ENCODE peak calls at places on chromosomes 2 and 18, in four cellular contexts. F is left lung, W is hepatocyte, T is uterus. Z is an unnamed sample.

GRCh38 chr2:113273031-113273551 is 5.6 kb downstream of the PAX8 start:
- DNase-seq in F (no peak), T (no peak), W (peak; percentile 57), Z (no peak)

GRCh38 chr18:21682276-21683051 is 22.1 kb downstream of the ABHD3 start:
- DNase-seq in W (peak; percentile 49), F (no peak), T (no peak), Z (no peak)

GRCh38 chr2:138757376-138757775 is 22.8 kb downstream of the NXPH2 start:
- DNase-seq in T (no peak), F (no peak), W (no peak), Z (no peak)

GRCh38 chr18:33034212-33034611 is 261.4 kb upstream of the KLHL14 start:
- DNase-seq in W (no peak), F (no peak), T (no peak), Z (no peak)

GRCh38 chr2:27501042-27501441 is 4.4 kb downstream of the GCKR start:
- DNase-seq in W (no peak), T (no peak), F (no peak), Z (no peak)

GRCh38 chr2:72825271-72826155 is at the start of gene EXOC6B:
- DNase-seq in F (peak; percentile 93), W (peak; percentile 95), T (peak; percentile 92), Z (peak; percentile 97)

GRCh38 chr2:44801676-44802408 is 139.7 kb upstream of the SIX3 start:
- DNase-seq in F (no peak), W (no peak), T (no peak), Z (no peak)

GRCh38 chr2:54787760-54788366 is 64.4 kb downstream of the EML6 start:
- DNase-seq in W (no peak), F (no peak), T (no peak), Z (no peak)

GRCh38 chr2:173414823-173415322 is 60.2 kb downstream of the CDCA7 start:
- DNase-seq in F (no peak), W (no peak), T (peak; percentile 81), Z (no peak)

GRCh38 chr2:28716265-28716865 is 35.3 kb upstream of the PPP1CB start:
- DNase-seq in W (peak; percentile 79), T (peak; percentile 84), F (peak; percentile 55), Z (no peak)

GRCh38 chr2:120939595-120940318 is 204.1 kb downstream of the GLI2 start:
- DNase-seq in W (peak; percentile 56), F (no peak), T (no peak), Z (no peak)

GRCh38 chr18:33355263-33355662 is 85.3 kb downstream of the CCDC178 start:
- DNase-seq in F (no peak), T (no peak), W (no peak), Z (no peak)

DNA sequence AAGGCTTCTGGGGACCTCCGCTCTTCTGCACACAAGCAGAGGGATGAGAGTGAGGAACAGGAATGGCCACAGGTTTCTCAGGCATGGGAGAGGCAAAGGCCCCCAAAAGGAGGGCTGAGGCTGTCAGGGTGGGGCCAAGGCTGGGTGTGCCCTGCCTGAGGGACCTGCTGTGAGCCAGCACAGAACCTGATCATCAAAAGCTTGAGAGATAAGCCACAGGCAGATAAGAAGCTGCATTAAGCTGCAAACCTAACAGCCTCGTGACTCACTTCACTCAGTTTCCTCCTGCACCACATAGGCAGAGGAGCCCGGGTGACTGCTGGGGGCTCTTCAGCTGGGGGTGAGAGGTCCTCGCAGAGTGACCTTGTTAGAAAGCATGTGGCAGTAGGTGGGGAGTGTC is 64.5 kb upstream of the LAPTM4A start:
- DNase-seq in W (peak; percentile 51), F (no peak), T (no peak), Z (peak; percentile 48)
- H3K27ac ChIP-seq in W (peak overlapping the region; percentile 67), F (no peak overlapping the region), T (no peak overlapping the region), Z (no peak overlapping the region)

DNA sequence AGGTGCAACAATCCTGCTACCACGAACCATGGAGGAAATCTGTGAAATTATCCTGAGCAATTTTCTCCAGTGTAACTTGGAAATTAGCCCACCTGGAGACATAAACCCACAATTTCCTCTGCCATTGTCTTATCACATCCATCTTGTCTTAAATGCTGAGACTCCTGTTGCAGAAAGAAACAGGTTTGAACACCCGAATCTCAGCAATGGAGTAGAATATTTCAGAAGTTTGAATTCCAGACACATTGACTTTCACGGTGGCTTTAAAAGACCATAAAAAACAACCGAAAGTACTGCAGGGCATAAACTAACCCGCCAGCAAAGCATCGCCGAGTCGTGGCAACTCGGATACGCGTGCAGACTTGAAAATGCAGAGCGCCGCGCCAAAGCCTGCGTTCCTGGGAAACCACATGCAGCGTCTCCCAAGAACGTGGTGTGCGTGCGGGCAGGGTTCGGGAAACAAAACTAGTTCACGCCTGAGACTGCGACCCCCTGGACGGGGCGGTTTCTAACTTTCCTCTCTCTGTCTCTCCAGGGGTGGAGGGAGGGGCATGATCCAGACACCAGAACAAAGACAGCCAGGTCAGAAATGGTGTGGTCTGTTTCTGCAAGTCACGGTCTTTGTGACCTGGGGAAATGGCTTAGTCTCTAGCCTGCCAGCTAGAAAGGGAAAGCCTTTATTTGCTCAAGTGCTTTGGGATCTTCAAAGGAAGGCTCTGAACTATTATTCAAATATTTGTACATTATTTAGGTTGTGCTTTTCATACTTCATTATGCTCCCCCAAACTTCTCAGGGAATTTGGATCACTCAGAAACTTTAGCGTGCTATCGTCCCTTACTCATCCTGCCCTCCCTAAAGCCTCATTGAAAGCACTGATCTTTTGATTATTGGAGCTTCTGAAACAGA is 26.9 kb upstream of the KCTD1 start:
- DNase-seq in T (peak; percentile 20), F (peak; percentile 57), W (peak; percentile 64), Z (peak; percentile 80)
- H3K4me3 ChIP-seq in T (peak overlapping the region; percentile 11), F (peak overlapping the region; percentile 23), W (peak overlapping the region; percentile 5), Z (peak overlapping the region; percentile 36)

DNA sequence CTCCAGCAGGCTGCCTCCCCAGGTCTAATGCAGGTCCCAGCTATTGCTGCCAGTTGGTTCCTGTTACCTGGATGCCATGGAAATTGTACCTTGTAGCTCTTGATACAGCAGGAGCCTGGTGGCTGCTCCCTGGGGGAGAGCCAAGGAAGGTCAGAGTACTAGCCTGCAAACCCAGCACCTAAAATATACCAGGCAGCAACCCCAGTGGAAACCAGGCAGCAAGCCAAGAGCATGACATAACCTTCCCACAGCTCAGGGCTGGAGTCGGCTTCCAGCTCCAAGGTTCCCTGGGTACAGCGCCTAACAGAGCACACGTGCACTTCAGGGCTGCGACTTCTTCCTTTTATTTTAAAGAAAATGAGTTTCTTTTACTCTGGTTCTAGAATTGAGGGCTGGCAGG is 30.3 kb downstream of the TNP1 start:
- DNase-seq in F (peak; percentile 42), T (peak; percentile 81), W (peak; percentile 68), Z (no peak)
- TF ChIP-seq CTCF in F (no peak), T (no peak), W (no peak), Z (no peak)

GRCh38 chr18:57051019-57051418 is 95.9 kb upstream of the BOD1L2 start:
- DNase-seq in W (no peak), T (no peak), F (no peak), Z (no peak)

GRCh38 chr18:57051586-57052044 is 95.3 kb upstream of the BOD1L2 start:
- DNase-seq in W (peak; percentile 64), T (no peak), F (no peak), Z (no peak)

GRCh38 chr18:57050314-57050949 is 96.5 kb upstream of the BOD1L2 start:
- DNase-seq in F (no peak), W (peak; percentile 46), T (no peak), Z (no peak)

GRCh38 chr18:57052759-57053158 is 94.1 kb upstream of the BOD1L2 start:
- DNase-seq in W (no peak), T (no peak), F (no peak), Z (no peak)

GRCh38 chr18:57052173-57052572 is 94.7 kb upstream of the BOD1L2 start:
- DNase-seq in T (no peak), F (no peak), W (no peak), Z (no peak)
- H3K27ac ChIP-seq in T (no peak overlapping the region), F (no peak overlapping the region), W (peak overlapping the region; percentile 45), Z (no peak overlapping the region)

GRCh38 chr2:24461685-24462084 is 29.4 kb upstream of the NCOA1 start:
- DNase-seq in F (no peak), W (no peak), T (no peak), Z (no peak)
- H3K4me3 ChIP-seq in F (no peak overlapping the region), W (no peak overlapping the region), T (no peak overlapping the region), Z (no peak overlapping the region)

GRCh38 chr2:99444222-99444621 is 45.6 kb downstream of the REV1 start:
- DNase-seq in W (no peak), F (no peak), T (no peak), Z (no peak)

GRCh38 chr2:99439989-99440388 is 49.8 kb downstream of the REV1 start:
- DNase-seq in T (no peak), W (no peak), F (no peak), Z (no peak)

GRCh38 chr2:99448556-99448955 is 41.3 kb downstream of the REV1 start:
- DNase-seq in F (no peak), T (no peak), W (no peak), Z (no peak)

GRCh38 chr2:99445065-99445464 is 44.8 kb downstream of the REV1 start:
- DNase-seq in T (no peak), W (no peak), F (no peak), Z (no peak)

DNA sequence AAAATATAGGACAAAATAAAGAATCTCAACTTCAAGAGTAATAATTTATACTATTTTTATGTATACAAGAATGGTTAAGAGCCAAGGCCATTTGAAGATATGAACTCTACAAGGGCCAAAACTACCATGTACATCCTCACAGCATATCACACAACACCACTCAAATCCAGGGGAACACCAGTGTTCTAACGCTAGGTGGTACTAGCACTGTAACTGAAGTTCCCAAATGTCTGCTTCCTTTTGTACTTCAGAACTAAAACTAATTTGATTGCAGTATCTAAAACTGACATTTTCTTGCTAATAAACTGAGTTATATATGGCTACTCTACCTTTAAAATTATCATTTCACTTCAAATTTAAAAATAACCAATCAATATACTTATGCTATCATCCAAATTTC is 47.0 kb downstream of the REV1 start:
- DNase-seq in T (no peak), F (no peak), W (no peak), Z (no peak)
- TF ChIP-seq CTCF in T (peak; percentile 41), F (no peak), W (peak; percentile 34), Z (peak; percentile 35)

Z was measured in upper lobe of right lung.